ENCODE peak calls at places on chromosomes 3 and 15, in four cellular contexts. X is body of pancreas, P is esophagus squamous epithelium, O is heart left ventricle. N is an unnamed sample.

GRCh38 chr15:69513450-69513849 is 60.8 kb downstream of the RPLP1 start:
- DNase-seq in X (no peak), P (no peak), O (no peak), N (no peak)

GRCh38 chr3:172315401-172316091 is 132.7 kb downstream of the GHSR start:
- DNase-seq in X (peak), P (no peak), O (no peak), N (no peak)

GRCh38 chr3:127714866-127715265 is 42.1 kb downstream of the ABTB1 start:
- DNase-seq in X (no peak), P (no peak), O (no peak), N (no peak)

GRCh38 chr15:99014803-99015676 is 7.4 kb upstream of the PGPEP1L start:
- DNase-seq in X (peak), P (no peak), O (peak), N (peak)

GRCh38 chr3:149479621-149480325 is 5.3 kb downstream of the TM4SF4 start:
- DNase-seq in X (no peak), P (no peak), O (no peak), N (no peak)

GRCh38 chr3:13208706-13209295 is 135.6 kb upstream of the IQSEC1 start:
- DNase-seq in X (no peak), P (no peak), O (no peak), N (no peak)

GRCh38 chr3:195062866-195063540 is 208.0 kb downstream of the XXYLT1 start:
- DNase-seq in X (no peak), P (no peak), O (peak), N (no peak)

GRCh38 chr15:69976366-69976994 is 121.2 kb downstream of the TLE3 start:
- DNase-seq in X (peak), P (no peak), O (no peak), N (peak)

GRCh38 chr3:43786102-43786952 is 95.6 kb downstream of the ABHD5 start:
- DNase-seq in X (no peak), P (no peak), O (no peak), N (no peak)

GRCh38 chr15:61794881-61795280 is 265.4 kb downstream of the VPS13C start:
- DNase-seq in X (no peak), P (no peak), O (no peak), N (no peak)

GRCh38 chr15:52980446-52980845 is 190.3 kb upstream of the ONECUT1 start:
- DNase-seq in X (no peak), P (no peak), O (no peak), N (no peak)

GRCh38 chr3:190120161-190121060 is at the start of gene P3H2:
- DNase-seq in X (peak), P (no peak), O (peak), N (peak)

GRCh38 chr3:36960502-36960901 is 15.6 kb upstream of the TRANK1 start:
- DNase-seq in X (no peak), P (no peak), O (no peak), N (no peak)

GRCh38 chr3:18559323-18559972 is 134.3 kb upstream of the SATB1 start:
- DNase-seq in X (peak), P (no peak), O (no peak), N (peak)

GRCh38 chr3:145395421-145395820 is 765.6 kb downstream of the PLOD2 start:
- DNase-seq in X (no peak), P (no peak), O (no peak), N (no peak)

GRCh38 chr3:171255236-171255806 is 204.9 kb downstream of the TNIK start:
- DNase-seq in X (no peak), P (no peak), O (no peak), N (no peak)

GRCh38 chr15:42510258-42511009 is 15.0 kb downstream of the SNAP23 start:
- DNase-seq in X (no peak), P (no peak), O (no peak), N (no peak)

GRCh38 chr15:42146551-42147430 is 9.6 kb downstream of the PLA2G4F start:
- DNase-seq in X (no peak), P (no peak), O (no peak), N (no peak)

GRCh38 chr15:79073336-79073735 is 17.2 kb downstream of the RASGRF1 start:
- DNase-seq in X (no peak), P (no peak), O (no peak), N (no peak)

GRCh38 chr3:16137044-16137443 is 37.4 kb upstream of the GALNT15 start:
- DNase-seq in X (no peak), P (no peak), O (no peak), N (no peak)

GRCh38 chr3:188900421-188900941 is 271.3 kb upstream of the TPRG1 start:
- DNase-seq in X (no peak), P (no peak), O (no peak), N (peak)

GRCh38 chr3:38992117-38992779 is 59.5 kb downstream of the SCN11A start:
- DNase-seq in X (no peak), P (no peak), O (no peak), N (no peak)

GRCh38 chr15:61910839-61911369 is 149.3 kb downstream of the VPS13C start:
- DNase-seq in X (peak), P (no peak), O (no peak), N (no peak)

GRCh38 chr3:52774901-52775864 is 2.2 kb upstream of the ITIH1 start:
- DNase-seq in X (peak), P (no peak), O (no peak), N (no peak)

GRCh38 chr3:52774066-52774713 is 3.2 kb upstream of the ITIH1 start:
- DNase-seq in X (no peak), P (no peak), O (no peak), N (no peak)

GRCh38 chr3:52777127-52777958 is at the start of gene ITIH1:
- DNase-seq in X (no peak), P (no peak), O (no peak), N (no peak)

GRCh38 chr3:52777959-52778805 is 783 bp downstream of the ITIH1 start:
- DNase-seq in X (no peak), P (no peak), O (no peak), N (no peak)

GRCh38 chr3:52775877-52776276 is 1.5 kb upstream of the ITIH1 start:
- DNase-seq in X (no peak), P (no peak), O (no peak), N (no peak)
- TF ChIP-seq POLR2A in X (no peak), P (no peak), O (no peak), N (no peak)

GRCh38 chr3:119538772-119539171 is 20.6 kb downstream of the CD80 start:
- DNase-seq in X (no peak), P (no peak), O (no peak), N (no peak)
- TF ChIP-seq POLR2A in X (no peak), P (no peak), O (no peak), N (no peak)

GRCh38 chr3:164233951-164234350 is 844.3 kb downstream of the SI start:
- DNase-seq in X (no peak), P (no peak), O (no peak), N (no peak)
- TF ChIP-seq POLR2A in X (no peak), P (no peak), O (no peak), N (no peak)

GRCh38 chr3:65591313-65591712 is 447.4 kb downstream of the MAGI1 start:
- DNase-seq in X (no peak), P (no peak), O (no peak), N (no peak)
- TF ChIP-seq POLR2A in X (no peak), P (no peak), O (no peak), N (no peak)